ENCODE peak calls at places on chromosomes 12 and 14, in four cellular contexts. B is NCI-H146, U is fibroblast of lung, V is cardiac fibroblast. M is an unnamed sample.

GRCh38 chr12:121223947-121224285 is 14.0 kb downstream of the P2RX4 start:
- DNase-seq in B (no peak), U (no peak), V (no peak), M (no peak)

GRCh38 chr14:103006991-103007520 is 50.3 kb downstream of the CDC42BPB start:
- DNase-seq in B (no peak), U (no peak), V (no peak), M (no peak)

GRCh38 chr12:119989619-119990381 is 764 bp downstream of the BICDL1 start:
- DNase-seq in B (peak; percentile 49), U (peak; percentile 65), V (peak; percentile 78), M (peak; percentile 35)

GRCh38 chr12:60014441-60014840 is 418.6 kb downstream of the SLC16A7 start:
- DNase-seq in B (no peak), U (no peak), V (no peak), M (no peak)

GRCh38 chr12:101021911-101022388 is 188.1 kb downstream of the SLC5A8 start:
- DNase-seq in B (no peak), U (peak; percentile 87), V (peak; percentile 88), M (peak; percentile 94)

GRCh38 chr12:79927772-79928474 is 7.0 kb downstream of the PPP1R12A start:
- DNase-seq in B (no peak), U (no peak), V (no peak), M (no peak)

GRCh38 chr12:120965125-120965524 is 13.2 kb upstream of the HNF1A start:
- DNase-seq in B (no peak), U (no peak), V (no peak), M (no peak)

GRCh38 chr12:84779169-84779568 is 133.4 kb downstream of the SLC6A15 start:
- DNase-seq in B (no peak), U (peak; percentile 79), V (no peak), M (no peak)

GRCh38 chr12:116186482-116187157 is 90.9 kb downstream of the MED13L start:
- DNase-seq in B (no peak), U (no peak), V (no peak), M (no peak)

GRCh38 chr14:58171090-58171489 is 19.1 kb upstream of the ARMH4 start:
- DNase-seq in B (peak; percentile 63), U (peak; percentile 79), V (peak; percentile 79), M (peak; percentile 78)

GRCh38 chr12:30969606-30970395 is 43.3 kb downstream of the TSPAN11 start:
- DNase-seq in B (no peak), U (no peak), V (no peak), M (no peak)

GRCh38 chr12:84842406-84843013 is 70.1 kb downstream of the SLC6A15 start:
- DNase-seq in B (peak; percentile 48), U (peak; percentile 68), V (peak; percentile 63), M (peak; percentile 38)

GRCh38 chr12:24679135-24679534 is 269.8 kb downstream of the BCAT1 start:
- DNase-seq in B (no peak), U (peak; percentile 76), V (peak; percentile 69), M (no peak)

GRCh38 chr12:32444895-32445294 is 45.5 kb downstream of the FGD4 start:
- DNase-seq in B (peak; percentile 70), U (peak; percentile 80), V (peak; percentile 84), M (peak; percentile 58)

GRCh38 chr14:59844414-59844813 is 26.2 kb downstream of the RTN1 start:
- DNase-seq in B (no peak), U (no peak), V (no peak), M (no peak)

GRCh38 chr12:26460361-26460760 is 265.0 kb downstream of the SSPN start:
- DNase-seq in B (no peak), U (no peak), V (no peak), M (no peak)

M was measured in foreskin melanocyte.